ENCODE peak calls at places on chromosomes 11 and 22, in eight cellular contexts. One of them, this sample, is unnamed.

GRCh38 chr11:66842896-66843775 is at the start of gene RCE1:
- DNase-seq in lower lobe of right lung: peak; percentile 93
- DNase-seq in ascending aorta: peak; percentile 92
- DNase-seq in brain microvascular endothelial cell: peak; percentile 74
- DNase-seq in astrocyte: peak; percentile 67
- DNase-seq in esophagus squamous epithelium: peak; percentile 56
- DNase-seq in HCT116: peak; percentile 65
- DNase-seq in MM.1S: peak; percentile 92
- DNase-seq in this sample: peak; percentile 94

GRCh38 chr11:5603326-5603725 is 6.9 kb downstream of the TRIM6 start:
- DNase-seq in lower lobe of right lung: no peak
- DNase-seq in ascending aorta: no peak
- DNase-seq in brain microvascular endothelial cell: no peak
- DNase-seq in astrocyte: no peak
- DNase-seq in esophagus squamous epithelium: no peak
- DNase-seq in HCT116: no peak
- DNase-seq in MM.1S: no peak
- DNase-seq in this sample: no peak

GRCh38 chr22:49291169-49291568 is 536.5 kb downstream of the BRD1 start:
- DNase-seq in lower lobe of right lung: no peak
- DNase-seq in ascending aorta: peak; percentile 43
- DNase-seq in brain microvascular endothelial cell: no peak
- DNase-seq in astrocyte: no peak
- DNase-seq in esophagus squamous epithelium: no peak
- DNase-seq in HCT116: no peak
- DNase-seq in MM.1S: no peak
- DNase-seq in this sample: no peak

GRCh38 chr11:100830978-100831732 is 144.1 kb downstream of the ARHGAP42 start:
- DNase-seq in lower lobe of right lung: no peak
- DNase-seq in ascending aorta: no peak
- DNase-seq in brain microvascular endothelial cell: peak; percentile 42
- DNase-seq in astrocyte: peak; percentile 68
- DNase-seq in esophagus squamous epithelium: no peak
- DNase-seq in HCT116: no peak
- DNase-seq in MM.1S: no peak
- DNase-seq in this sample: no peak

GRCh38 chr11:112776834-112777793 is 184.1 kb upstream of the NCAM1 start:
- DNase-seq in lower lobe of right lung: no peak
- DNase-seq in ascending aorta: no peak
- DNase-seq in brain microvascular endothelial cell: no peak
- DNase-seq in astrocyte: no peak
- DNase-seq in esophagus squamous epithelium: no peak
- DNase-seq in HCT116: no peak
- DNase-seq in MM.1S: no peak
- DNase-seq in this sample: no peak

GRCh38 chr11:74138572-74138971 is 32.2 kb downstream of the C2CD3 start:
- DNase-seq in lower lobe of right lung: no peak
- DNase-seq in ascending aorta: no peak
- DNase-seq in brain microvascular endothelial cell: peak; percentile 94
- DNase-seq in astrocyte: peak; percentile 98
- DNase-seq in esophagus squamous epithelium: no peak
- DNase-seq in HCT116: peak; percentile 89
- DNase-seq in MM.1S: no peak
- DNase-seq in this sample: no peak

GRCh38 chr11:110990316-110990715 is 255.2 kb upstream of the POU2AF2 start:
- DNase-seq in lower lobe of right lung: no peak
- DNase-seq in ascending aorta: no peak
- DNase-seq in brain microvascular endothelial cell: no peak
- DNase-seq in astrocyte: no peak
- DNase-seq in esophagus squamous epithelium: no peak
- DNase-seq in HCT116: no peak
- DNase-seq in MM.1S: no peak
- DNase-seq in this sample: no peak

GRCh38 chr22:50606561-50607365 is 6.2 kb downstream of the MAPK8IP2 start:
- DNase-seq in lower lobe of right lung: no peak
- DNase-seq in ascending aorta: no peak
- DNase-seq in brain microvascular endothelial cell: no peak
- DNase-seq in astrocyte: no peak
- DNase-seq in esophagus squamous epithelium: no peak
- DNase-seq in HCT116: no peak
- DNase-seq in MM.1S: no peak
- DNase-seq in this sample: no peak

GRCh38 chr11:117819096-117820040 is 5.2 kb downstream of the FXYD2 start:
- DNase-seq in lower lobe of right lung: peak; percentile 58
- DNase-seq in ascending aorta: no peak
- DNase-seq in brain microvascular endothelial cell: peak; percentile 66
- DNase-seq in astrocyte: peak; percentile 32
- DNase-seq in esophagus squamous epithelium: no peak
- DNase-seq in HCT116: peak; percentile 70
- DNase-seq in MM.1S: peak; percentile 39
- DNase-seq in this sample: peak; percentile 50

GRCh38 chr11:65781152-65781961 is 581 bp upstream of the AP5B1 start:
- DNase-seq in lower lobe of right lung: peak; percentile 70
- DNase-seq in ascending aorta: no peak
- DNase-seq in brain microvascular endothelial cell: no peak
- DNase-seq in astrocyte: no peak
- DNase-seq in esophagus squamous epithelium: no peak
- DNase-seq in HCT116: no peak
- DNase-seq in MM.1S: no peak
- DNase-seq in this sample: no peak

GRCh38 chr11:124951341-124951740 is 2.7 kb upstream of the CCDC15 start:
- DNase-seq in lower lobe of right lung: no peak
- DNase-seq in ascending aorta: no peak
- DNase-seq in brain microvascular endothelial cell: no peak
- DNase-seq in astrocyte: no peak
- DNase-seq in esophagus squamous epithelium: no peak
- DNase-seq in HCT116: no peak
- DNase-seq in MM.1S: no peak
- DNase-seq in this sample: no peak

GRCh38 chr11:30172158-30172557 is 58.7 kb upstream of the FSHB start:
- DNase-seq in lower lobe of right lung: no peak
- DNase-seq in ascending aorta: no peak
- DNase-seq in brain microvascular endothelial cell: no peak
- DNase-seq in astrocyte: no peak
- DNase-seq in esophagus squamous epithelium: no peak
- DNase-seq in HCT116: no peak
- DNase-seq in MM.1S: no peak
- DNase-seq in this sample: no peak

GRCh38 chr22:45210174-45210573 is 30.5 kb downstream of the KIAA0930 start:
- DNase-seq in lower lobe of right lung: no peak
- DNase-seq in ascending aorta: peak; percentile 63
- DNase-seq in brain microvascular endothelial cell: no peak
- DNase-seq in astrocyte: no peak
- DNase-seq in esophagus squamous epithelium: no peak
- DNase-seq in HCT116: no peak
- DNase-seq in MM.1S: no peak
- DNase-seq in this sample: no peak

GRCh38 chr22:35598396-35598710 is 18.8 kb downstream of the MB start:
- DNase-seq in lower lobe of right lung: no peak
- DNase-seq in ascending aorta: no peak
- DNase-seq in brain microvascular endothelial cell: no peak
- DNase-seq in astrocyte: no peak
- DNase-seq in esophagus squamous epithelium: no peak
- DNase-seq in HCT116: no peak
- DNase-seq in MM.1S: no peak
- DNase-seq in this sample: no peak

GRCh38 chr11:43631732-43632131 is 48.8 kb upstream of the HSD17B12 start:
- DNase-seq in lower lobe of right lung: no peak
- DNase-seq in ascending aorta: no peak
- DNase-seq in brain microvascular endothelial cell: no peak
- DNase-seq in astrocyte: no peak
- DNase-seq in esophagus squamous epithelium: no peak
- DNase-seq in HCT116: no peak
- DNase-seq in MM.1S: no peak
- DNase-seq in this sample: no peak

GRCh38 chr22:44393066-44393465 is 80.3 kb upstream of the SHISAL1 start:
- DNase-seq in lower lobe of right lung: no peak
- DNase-seq in ascending aorta: peak; percentile 35
- DNase-seq in brain microvascular endothelial cell: no peak
- DNase-seq in astrocyte: no peak
- DNase-seq in esophagus squamous epithelium: no peak
- DNase-seq in HCT116: no peak
- DNase-seq in MM.1S: no peak
- DNase-seq in this sample: no peak

GRCh38 chr11:68750197-68750987 is 928 bp downstream of the TESMIN start:
- DNase-seq in lower lobe of right lung: peak; percentile 58
- DNase-seq in ascending aorta: no peak
- DNase-seq in brain microvascular endothelial cell: no peak
- DNase-seq in astrocyte: no peak
- DNase-seq in esophagus squamous epithelium: no peak
- DNase-seq in HCT116: no peak
- DNase-seq in MM.1S: no peak
- DNase-seq in this sample: peak; percentile 29

GRCh38 chr11:33730716-33731115 is 5.5 kb downstream of the CD59 start:
- DNase-seq in lower lobe of right lung: no peak
- DNase-seq in ascending aorta: no peak
- DNase-seq in brain microvascular endothelial cell: no peak
- DNase-seq in astrocyte: no peak
- DNase-seq in esophagus squamous epithelium: no peak
- DNase-seq in HCT116: no peak
- DNase-seq in MM.1S: no peak
- DNase-seq in this sample: no peak

GRCh38 chr22:43239102-43239875 is 52.4 kb upstream of the TTLL12 start:
- DNase-seq in lower lobe of right lung: no peak
- DNase-seq in ascending aorta: no peak
- DNase-seq in brain microvascular endothelial cell: no peak
- DNase-seq in astrocyte: no peak
- DNase-seq in esophagus squamous epithelium: no peak
- DNase-seq in HCT116: no peak
- DNase-seq in MM.1S: no peak
- DNase-seq in this sample: no peak

GRCh38 chr11:70853103-70853830 is 399.1 kb downstream of the SHANK2 start:
- DNase-seq in lower lobe of right lung: no peak
- DNase-seq in ascending aorta: no peak
- DNase-seq in brain microvascular endothelial cell: no peak
- DNase-seq in astrocyte: no peak
- DNase-seq in esophagus squamous epithelium: no peak
- DNase-seq in HCT116: no peak
- DNase-seq in MM.1S: no peak
- DNase-seq in this sample: no peak

GRCh38 chr11:93073508-93074280 is 104.2 kb downstream of the MTNR1B start:
- DNase-seq in lower lobe of right lung: no peak
- DNase-seq in ascending aorta: no peak
- DNase-seq in brain microvascular endothelial cell: no peak
- DNase-seq in astrocyte: no peak
- DNase-seq in esophagus squamous epithelium: no peak
- DNase-seq in HCT116: no peak
- DNase-seq in MM.1S: no peak
- DNase-seq in this sample: no peak

GRCh38 chr11:93075782-93076181 is 106.3 kb downstream of the MTNR1B start:
- DNase-seq in lower lobe of right lung: no peak
- DNase-seq in ascending aorta: no peak
- DNase-seq in brain microvascular endothelial cell: no peak
- DNase-seq in astrocyte: no peak
- DNase-seq in esophagus squamous epithelium: no peak
- DNase-seq in HCT116: no peak
- DNase-seq in MM.1S: no peak
- DNase-seq in this sample: no peak

GRCh38 chr11:93072236-93072635 is 102.8 kb downstream of the MTNR1B start:
- DNase-seq in lower lobe of right lung: no peak
- DNase-seq in ascending aorta: no peak
- DNase-seq in brain microvascular endothelial cell: no peak
- DNase-seq in astrocyte: no peak
- DNase-seq in esophagus squamous epithelium: no peak
- DNase-seq in HCT116: no peak
- DNase-seq in MM.1S: no peak
- DNase-seq in this sample: no peak

GRCh38 chr11:93067881-93068390 is 98.5 kb downstream of the MTNR1B start:
- DNase-seq in lower lobe of right lung: no peak
- DNase-seq in ascending aorta: no peak
- DNase-seq in brain microvascular endothelial cell: no peak
- DNase-seq in astrocyte: no peak
- DNase-seq in esophagus squamous epithelium: no peak
- DNase-seq in HCT116: no peak
- DNase-seq in MM.1S: no peak
- DNase-seq in this sample: no peak

GRCh38 chr11:93073026-93073425 is 103.6 kb downstream of the MTNR1B start:
- DNase-seq in lower lobe of right lung: no peak
- DNase-seq in ascending aorta: no peak
- DNase-seq in brain microvascular endothelial cell: no peak
- DNase-seq in astrocyte: no peak
- DNase-seq in esophagus squamous epithelium: no peak
- DNase-seq in HCT116: no peak
- DNase-seq in MM.1S: no peak
- DNase-seq in this sample: no peak
- H3K36me3 ChIP-seq in lower lobe of right lung: no peaks in the 10 kb centered on the region
- H3K36me3 ChIP-seq in ascending aorta: no peaks in the 10 kb centered on the region
- H3K36me3 ChIP-seq in brain microvascular endothelial cell: no peaks in the 10 kb centered on the region
- H3K36me3 ChIP-seq in astrocyte: no peaks in the 10 kb centered on the region
- H3K36me3 ChIP-seq in esophagus squamous epithelium: no peaks in the 10 kb centered on the region
- H3K36me3 ChIP-seq in HCT116: no peaks in the 10 kb centered on the region
- H3K36me3 ChIP-seq in MM.1S: no peaks in the 10 kb centered on the region
- H3K36me3 ChIP-seq in this sample: no peaks in the 10 kb centered on the region

GRCh38 chr11:894575-895201 is 15.9 kb downstream of the CHID1 start:
- DNase-seq in lower lobe of right lung: no peak
- DNase-seq in ascending aorta: no peak
- DNase-seq in brain microvascular endothelial cell: no peak
- DNase-seq in astrocyte: no peak
- DNase-seq in esophagus squamous epithelium: no peak
- DNase-seq in HCT116: no peak
- DNase-seq in MM.1S: no peak
- DNase-seq in this sample: no peak
- TF ChIP-seq CTCF in lower lobe of right lung: no peak
- TF ChIP-seq CTCF in ascending aorta: no peak
- TF ChIP-seq CTCF in brain microvascular endothelial cell: peak; percentile 39
- TF ChIP-seq CTCF in astrocyte: no peak
- TF ChIP-seq CTCF in esophagus squamous epithelium: no peak
- TF ChIP-seq CTCF in HCT116: no peak
- TF ChIP-seq CTCF in MM.1S: no peak
- TF ChIP-seq CTCF in this sample: no peak

DNA sequence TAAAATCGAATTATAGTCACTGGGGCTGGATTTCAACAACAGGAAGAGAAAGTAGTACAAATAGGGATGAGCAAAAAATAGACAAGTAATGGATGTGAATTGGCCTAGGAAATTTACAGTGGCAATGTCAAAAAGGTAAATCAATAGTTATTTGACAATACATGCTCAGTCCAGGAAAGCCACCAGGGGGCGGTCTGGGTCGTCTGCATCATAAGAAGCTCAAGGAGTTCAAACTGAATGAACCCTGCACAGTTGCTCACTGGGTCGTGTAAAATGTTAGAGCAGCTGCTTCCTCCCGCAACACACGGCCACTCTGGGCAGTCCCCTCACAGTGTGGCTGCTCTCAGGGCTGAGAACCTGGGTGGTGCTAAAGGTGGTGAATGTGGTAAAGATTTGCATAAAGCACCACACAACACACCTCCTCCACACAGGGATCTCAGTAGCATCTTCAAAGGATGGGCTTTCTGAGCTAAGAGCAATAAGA is 85.9 kb downstream of the ZNF280B start:
- DNase-seq in lower lobe of right lung: peak; percentile 70
- DNase-seq in ascending aorta: no peak
- DNase-seq in brain microvascular endothelial cell: peak; percentile 69
- DNase-seq in astrocyte: peak; percentile 22
- DNase-seq in esophagus squamous epithelium: peak; percentile 40
- DNase-seq in HCT116: peak; percentile 56
- DNase-seq in MM.1S: peak; percentile 95
- DNase-seq in this sample: peak; percentile 74
- H3K27me3 ChIP-seq in lower lobe of right lung: peaks cover 19% of the 10 kb centered on the region
- H3K27me3 ChIP-seq in ascending aorta: no peaks in the 10 kb centered on the region
- H3K27me3 ChIP-seq in brain microvascular endothelial cell: peaks cover 21% of the 10 kb centered on the region
- H3K27me3 ChIP-seq in astrocyte: peaks cover 14% of the 10 kb centered on the region
- H3K27me3 ChIP-seq in esophagus squamous epithelium: peaks cover 89% of the 10 kb centered on the region
- H3K27me3 ChIP-seq in HCT116: peaks cover 56% of the 10 kb centered on the region
- H3K27me3 ChIP-seq in MM.1S: peaks cover 9% of the 10 kb centered on the region
- H3K27me3 ChIP-seq in this sample: no peaks in the 10 kb centered on the region

GRCh38 chr11:62611705-62612365 is 740 bp downstream of the EML3 start:
- DNase-seq in lower lobe of right lung: peak; percentile 70
- DNase-seq in ascending aorta: peak; percentile 78
- DNase-seq in brain microvascular endothelial cell: no peak
- DNase-seq in astrocyte: peak; percentile 60
- DNase-seq in esophagus squamous epithelium: no peak
- DNase-seq in HCT116: no peak
- DNase-seq in MM.1S: no peak
- DNase-seq in this sample: peak; percentile 75
- H3K36me3 ChIP-seq in lower lobe of right lung: peaks cover 53% of the 10 kb centered on the region
- H3K36me3 ChIP-seq in ascending aorta: peaks cover 45% of the 10 kb centered on the region
- H3K36me3 ChIP-seq in brain microvascular endothelial cell: peaks cover 7% of the 10 kb centered on the region
- H3K36me3 ChIP-seq in astrocyte: peaks cover 8% of the 10 kb centered on the region
- H3K36me3 ChIP-seq in esophagus squamous epithelium: peaks cover 6% of the 10 kb centered on the region
- H3K36me3 ChIP-seq in HCT116: peaks cover 5% of the 10 kb centered on the region
- H3K36me3 ChIP-seq in MM.1S: no peaks in the 10 kb centered on the region
- H3K36me3 ChIP-seq in this sample: peaks cover 5% of the 10 kb centered on the region

This sample was measured in GM06990.